ENCODE peak calls at places on chromosomes 12 and 14, in six cellular contexts. C is CD4-positive, alpha-beta memory T cell; K is MCF 10A; Y is cardiac muscle cell; E is naive thymus-derived CD4-positive, alpha-beta T cell; G is H7. I is an unnamed sample.

GRCh38 chr14:44165286-44165685 is 341.8 kb downstream of the FSCB start:
- DNase-seq in G (no peak), K (peak; percentile 43), C (no peak), Y (peak; percentile 59), E (no peak), I (no peak)

GRCh38 chr12:119676573-119676972 is 8.6 kb downstream of the PRKAB1 start:
- DNase-seq in G (no peak), K (no peak), C (no peak), Y (no peak), E (no peak), I (no peak)

GRCh38 chr14:73295198-73295796 is 58.0 kb downstream of the PAPLN start:
- DNase-seq in E (peak; percentile 27), Y (peak; percentile 62), G (peak; percentile 57), K (peak; percentile 52), C (peak; percentile 46), I (peak; percentile 65)

GRCh38 chr14:30525833-30526232 is 33.1 kb upstream of the G2E3 start:
- DNase-seq in C (no peak), G (no peak), K (peak; percentile 49), Y (peak; percentile 15), E (no peak), I (no peak)

GRCh38 chr12:18895946-18896345 is 158.0 kb downstream of the CAPZA3 start:
- DNase-seq in E (no peak), C (no peak), K (no peak), Y (peak; percentile 31), G (no peak), I (peak; percentile 34)

GRCh38 chr12:56158926-56159461 is 835 bp downstream of the MYL6 start:
- DNase-seq in C (peak; percentile 24), E (no peak), Y (peak; percentile 87), G (peak; percentile 76), K (peak; percentile 84), I (peak; percentile 63)

GRCh38 chr12:29041621-29042020 is 107.5 kb upstream of the FAR2 start:
- DNase-seq in Y (peak; percentile 72), G (no peak), C (no peak), E (no peak), K (peak; percentile 52), I (no peak)

GRCh38 chr12:51635371-51635770 is 44.3 kb downstream of the SCN8A start:
- DNase-seq in C (no peak), K (no peak), E (no peak), Y (no peak), G (no peak), I (no peak)

GRCh38 chr12:59113831-59114273 is 193.5 kb upstream of the LRIG3 start:
- DNase-seq in G (peak; percentile 42), K (peak; percentile 87), C (peak; percentile 6), Y (peak; percentile 91), E (peak; percentile 7), I (peak; percentile 73)

GRCh38 chr12:115407723-115408122 is 723.7 kb upstream of the TBX3 start:
- DNase-seq in K (no peak), E (no peak), C (no peak), Y (no peak), G (no peak), I (no peak)

GRCh38 chr14:26180221-26180620 is 417.6 kb downstream of the NOVA1 start:
- DNase-seq in Y (no peak), G (no peak), K (no peak), E (no peak), C (no peak), I (peak; percentile 79)

GRCh38 chr12:119202544-119202943 is 23.8 kb downstream of the HSPB8 start:
- DNase-seq in Y (no peak), C (no peak), G (no peak), E (no peak), K (no peak), I (no peak)

GRCh38 chr14:54568821-54569591 is 2.1 kb downstream of the SAMD4A start:
- DNase-seq in E (no peak), Y (peak; percentile 36), K (peak; percentile 48), G (peak; percentile 26), C (no peak), I (no peak)

GRCh38 chr14:61543946-61544345 is 151.4 kb upstream of the HIF1A start:
- DNase-seq in K (no peak), G (no peak), Y (no peak), C (no peak), E (no peak), I (no peak)

GRCh38 chr12:10959777-10960176 is 20.7 kb upstream of the TAS2R14 start:
- DNase-seq in G (no peak), Y (peak; percentile 25), K (peak; percentile 9), C (no peak), E (no peak), I (peak; percentile 35)

GRCh38 chr12:124130717-124131670 is 158.0 kb downstream of the ZNF664 start:
- DNase-seq in Y (no peak), G (no peak), E (no peak), K (no peak), C (no peak), I (peak; percentile 97)

GRCh38 chr14:76920572-76921175 is 94.5 kb downstream of the LRRC74A start:
- DNase-seq in C (no peak), Y (peak; percentile 53), G (peak; percentile 79), E (no peak), K (no peak), I (peak; percentile 98)

GRCh38 chr12:115790526-115790925 is 487.0 kb downstream of the MED13L start:
- DNase-seq in C (no peak), Y (no peak), G (no peak), K (no peak), E (no peak), I (no peak)

GRCh38 chr12:63826002-63826585 is 18.4 kb upstream of the SRGAP1 start:
- DNase-seq in G (peak; percentile 60), C (peak; percentile 8), E (no peak), Y (peak; percentile 86), K (peak; percentile 76), I (peak; percentile 66)

GRCh38 chr12:31306871-31307270 is 19.1 kb downstream of the SINHCAF start:
- DNase-seq in C (no peak), E (no peak), Y (no peak), K (no peak), G (no peak), I (no peak)

GRCh38 chr12:56628671-56629458 is 1.3 kb downstream of the BAZ2A start:
- DNase-seq in E (peak; percentile 77), G (peak; percentile 67), Y (peak; percentile 73), K (peak; percentile 52), C (peak; percentile 76), I (peak; percentile 64)

GRCh38 chr12:13968281-13968680 is 13.1 kb downstream of the GRIN2B start:
- DNase-seq in K (no peak), Y (no peak), C (no peak), E (no peak), G (no peak), I (no peak)

GRCh38 chr12:14774944-14775651 is 28.2 kb downstream of the WBP11 start:
- DNase-seq in Y (peak; percentile 70), C (no peak), K (peak; percentile 70), E (peak; percentile 28), G (peak; percentile 69), I (no peak)

GRCh38 chr14:88985654-88986053 is 161.2 kb downstream of the TTC8 start:
- DNase-seq in C (no peak), K (no peak), Y (peak; percentile 18), E (no peak), G (no peak), I (no peak)

GRCh38 chr12:132724506-132725220 is 14.0 kb downstream of the PGAM5 start:
- DNase-seq in C (no peak), K (no peak), Y (no peak), E (no peak), G (peak; percentile 62), I (no peak)

GRCh38 chr12:37672655-37673260 is 643.8 kb upstream of the ALG10B start:
- DNase-seq in K (peak; percentile 20), E (no peak), Y (no peak), C (no peak), G (no peak), I (no peak)

GRCh38 chr12:69254046-69254445 is 14.7 kb downstream of the CPSF6 start:
- DNase-seq in Y (peak; percentile 67), K (peak; percentile 62), E (peak; percentile 70), G (peak; percentile 36), C (peak; percentile 67), I (peak; percentile 3)

GRCh38 chr12:22334696-22335290 is at the start of gene ST8SIA1:
- DNase-seq in Y (peak; percentile 30), K (peak; percentile 33), E (peak; percentile 13), C (peak; percentile 76), G (peak; percentile 81), I (peak; percentile 73)

GRCh38 chr12:57896437-57897201 is 44.7 kb upstream of the ATP23 start:
- DNase-seq in K (peak; percentile 49), E (peak; percentile 20), C (peak; percentile 20), Y (peak; percentile 88), G (peak; percentile 88), I (peak; percentile 79)

GRCh38 chr14:83777516-83777915 is 1752.4 kb upstream of the FLRT2 start:
- DNase-seq in K (no peak), G (no peak), Y (no peak), E (no peak), C (no peak), I (no peak)

GRCh38 chr12:101670007-101670671 is 27.3 kb upstream of the CHPT1 start:
- DNase-seq in C (peak; percentile 37), G (peak; percentile 14), K (peak; percentile 64), Y (peak; percentile 77), E (peak; percentile 47), I (no peak)

GRCh38 chr12:118398878-118399277 is 22.5 kb downstream of the SUDS3 start:
- DNase-seq in C (no peak), E (no peak), Y (no peak), K (no peak), G (no peak), I (no peak)

GRCh38 chr12:31876568-31877424 is 82.4 kb upstream of the RESF1 start:
- DNase-seq in K (no peak), Y (no peak), E (no peak), C (no peak), G (no peak), I (no peak)